ENCODE peak calls at places on chromosomes 6 and 20, in ten cellular contexts. S is LoVo; U is NCI-H82; O is stimulated activated CD4-positive, alpha-beta T cell treated with anti-CD3 and anti-CD28 coated beads, Interleukin-12 subunit alpha, Interleukin-12 subunit beta, amount 100 ng/mL, for 4 hours; X is NAMALWA; C is stomach; A is AG20443; V is ureter; W is cardiac septum; E is effector CD4-positive, alpha-beta T cell. F is an unnamed sample.

GRCh38 chr6:17015551-17016381 is 86.1 kb upstream of the STMND1 start:
- DNase-seq in W (no peak), S (no peak), A (peak), E (no peak), V (peak), X (peak), O (peak), U (no peak), C (no peak), F (no peak)

GRCh38 chr6:21987501-21987957 is 309.3 kb downstream of the PRL start:
- DNase-seq in S (no peak), E (no peak), V (peak), X (peak), C (peak), U (no peak), A (peak), W (peak), O (no peak), F (peak)

GRCh38 chr20:20233041-20233514 is 134.8 kb upstream of the INSM1 start:
- DNase-seq in V (no peak), U (peak), X (no peak), O (no peak), S (no peak), E (no peak), W (no peak), A (no peak), C (no peak), F (no peak)

GRCh38 chr20:52494244-52494643 is 302.7 kb upstream of the ZFP64 start:
- DNase-seq in O (peak), E (no peak), S (no peak), U (peak), C (no peak), V (peak), X (no peak), W (no peak), A (peak), F (peak)

GRCh38 chr6:143337201-143337949 is 113.1 kb downstream of the ADAT2 start:
- DNase-seq in U (peak), A (no peak), O (peak), C (peak), V (no peak), E (peak), W (no peak), X (peak), S (no peak), F (no peak)

GRCh38 chr20:5786930-5787826 is 37.0 kb downstream of the SHLD1 start:
- DNase-seq in W (no peak), U (no peak), C (no peak), O (no peak), E (no peak), S (peak), X (no peak), V (no peak), A (peak), F (peak)

GRCh38 chr20:50967621-50968020 is 9.0 kb downstream of the MOCS3 start:
- DNase-seq in W (no peak), V (no peak), C (no peak), O (no peak), S (no peak), E (no peak), U (peak), X (no peak), A (no peak), F (no peak)

GRCh38 chr6:168045706-168046620 is 33.0 kb downstream of the FRMD1 start:
- DNase-seq in S (no peak), X (no peak), A (no peak), V (no peak), W (no peak), O (no peak), E (no peak), C (no peak), U (no peak), F (no peak)

GRCh38 chr20:330233-331149 is 5.1 kb downstream of the SOX12 start:
- DNase-seq in S (peak), V (no peak), E (peak), A (peak), U (peak), O (peak), C (peak), W (no peak), X (peak), F (no peak)

GRCh38 chr6:67640462-67640861 is 994.6 kb upstream of the ADGRB3 start:
- DNase-seq in V (no peak), W (no peak), U (no peak), C (no peak), E (no peak), X (no peak), A (no peak), S (no peak), O (no peak), F (no peak)

GRCh38 chr6:1839315-1839714 is 229.6 kb downstream of the FOXC1 start:
- DNase-seq in O (no peak), S (no peak), X (no peak), V (no peak), E (no peak), A (no peak), C (no peak), W (no peak), U (no peak), F (no peak)

GRCh38 chr6:43798688-43799444 is 28.9 kb downstream of the VEGFA start:
- DNase-seq in U (no peak), A (peak), V (peak), X (no peak), E (no peak), W (peak), O (no peak), S (peak), C (peak), F (peak)

F was measured in retinal pigment epithelial cell.